ENCODE peak calls at places on chromosomes 3 and 15, in ten cellular contexts. D, S, M, X, T, Y, B, P, O and N are unnamed samples.

GRCh38 chr3:181974198-181974597 is 262.5 kb downstream of the SOX2 start:
- DNase-seq in D (no peak), S (no peak), M (no peak), X (no peak), T (no peak), Y (no peak), B (no peak), P (no peak), O (no peak), N (no peak)

GRCh38 chr15:97598353-97598798 is 362.1 kb upstream of the ARRDC4 start:
- DNase-seq in D (no peak), S (no peak), M (no peak), X (no peak), T (no peak), Y (no peak), B (no peak), P (no peak), O (no peak), N (no peak)

GRCh38 chr3:110815008-110815583 is 256.5 kb upstream of the NECTIN3 start:
- DNase-seq in D (no peak), S (no peak), M (no peak), X (peak; percentile 74), T (no peak), Y (no peak), B (no peak), P (no peak), O (no peak), N (no peak)

GRCh38 chr3:46900007-46900292 is 22.4 kb downstream of the PTH1R start:
- DNase-seq in D (no peak), S (no peak), M (no peak), X (no peak), T (no peak), Y (no peak), B (no peak), P (no peak), O (no peak), N (no peak)

GRCh38 chr15:45234562-45235235 is 17.3 kb upstream of the SLC28A2 start:
- DNase-seq in D (no peak), S (peak; percentile 7), M (no peak), X (no peak), T (no peak), Y (no peak), B (no peak), P (no peak), O (no peak), N (no peak)

GRCh38 chr15:45099549-45100165 is 14.3 kb downstream of the DUOX2 start:
- DNase-seq in D (no peak), S (no peak), M (no peak), X (no peak), T (no peak), Y (no peak), B (no peak), P (no peak), O (no peak), N (no peak)

GRCh38 chr3:38551026-38551832 is 55.1 kb downstream of the EXOG start:
- DNase-seq in D (no peak), S (no peak), M (no peak), X (no peak), T (no peak), Y (no peak), B (no peak), P (no peak), O (no peak), N (no peak)

GRCh38 chr15:70199601-70200000 is 101.9 kb upstream of the TLE3 start:
- DNase-seq in D (no peak), S (no peak), M (no peak), X (no peak), T (no peak), Y (no peak), B (no peak), P (no peak), O (no peak), N (peak; percentile 35)

GRCh38 chr3:38374221-38374620 is 27.6 kb downstream of the XYLB start:
- DNase-seq in D (no peak), S (no peak), M (no peak), X (no peak), T (no peak), Y (no peak), B (no peak), P (no peak), O (no peak), N (no peak)

GRCh38 chr3:169998668-169999131 is 32.1 kb downstream of the SEC62 start:
- DNase-seq in D (no peak), S (no peak), M (no peak), X (peak; percentile 91), T (peak; percentile 34), Y (no peak), B (no peak), P (no peak), O (no peak), N (no peak)

GRCh38 chr15:36940636-36941285 is 159.6 kb downstream of the MEIS2 start:
- DNase-seq in D (no peak), S (no peak), M (no peak), X (no peak), T (no peak), Y (no peak), B (no peak), P (no peak), O (no peak), N (no peak)

GRCh38 chr3:185982632-185983031 is 44.8 kb upstream of the TRA2B start:
- DNase-seq in D (no peak), S (no peak), M (no peak), X (no peak), T (no peak), Y (no peak), B (no peak), P (no peak), O (no peak), N (no peak)

GRCh38 chr3:76097588-76097975 is 312.2 kb upstream of the ZNF717 start:
- DNase-seq in D (no peak), S (no peak), M (no peak), X (no peak), T (no peak), Y (no peak), B (no peak), P (no peak), O (no peak), N (no peak)

GRCh38 chr3:47578119-47578630 is 490 bp downstream of the CSPG5 start:
- DNase-seq in D (peak; percentile 30), S (peak; percentile 26), M (peak; percentile 21), X (no peak), T (no peak), Y (no peak), B (peak; percentile 17), P (peak; percentile 45), O (peak; percentile 65), N (peak; percentile 89)

GRCh38 chr15:58517252-58517681 is 85.5 kb downstream of the LIPC start:
- DNase-seq in D (no peak), S (no peak), M (no peak), X (no peak), T (no peak), Y (no peak), B (no peak), P (no peak), O (peak; percentile 5), N (no peak)

GRCh38 chr3:184154909-184155643 is at the start of gene DVL3:
- DNase-seq in D (peak; percentile 73), S (peak; percentile 85), M (peak; percentile 72), X (peak; percentile 73), T (peak; percentile 64), Y (no peak), B (peak; percentile 45), P (peak; percentile 41), O (peak; percentile 81), N (peak; percentile 93)

GRCh38 chr3:141860086-141860669 is 16.3 kb upstream of the ATP1B3 start:
- DNase-seq in D (no peak), S (no peak), M (no peak), X (no peak), T (no peak), Y (no peak), B (no peak), P (no peak), O (no peak), N (no peak)

GRCh38 chr3:9302425-9303181 is 53.2 kb upstream of the SRGAP3 start:
- DNase-seq in D (peak; percentile 77), S (peak; percentile 85), M (peak; percentile 86), X (peak; percentile 70), T (peak; percentile 78), Y (peak; percentile 12), B (peak; percentile 78), P (peak; percentile 91), O (peak; percentile 90), N (peak; percentile 77)

GRCh38 chr3:112767777-112768176 is 78.9 kb downstream of the CD200R1L start:
- DNase-seq in D (no peak), S (no peak), M (no peak), X (no peak), T (no peak), Y (no peak), B (no peak), P (no peak), O (no peak), N (no peak)
- TF ChIP-seq CTCF in D (no peak), S (no peak), M (no peak), X (no peak), T (no peak), Y (no peak), B (no peak), P (no peak), O (no peak), N (no peak)

DNA sequence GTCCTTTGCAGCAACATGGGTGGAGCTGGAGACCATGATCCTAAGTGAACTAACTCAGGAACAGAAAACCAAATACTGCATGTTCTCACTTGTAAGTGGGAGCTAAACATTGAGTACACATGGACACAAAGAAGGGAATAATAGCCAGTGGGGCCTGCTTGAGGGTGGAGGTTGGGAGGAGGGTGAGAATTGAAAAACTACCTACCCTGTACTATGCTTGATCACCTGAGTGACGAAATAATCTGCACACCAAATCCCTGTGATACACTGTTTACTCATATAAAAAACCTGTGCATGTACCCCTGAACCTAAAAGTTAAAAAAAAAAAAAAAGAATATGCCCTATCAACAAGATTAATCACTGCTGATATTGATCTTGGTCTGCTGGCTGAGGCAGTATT is 58.7 kb upstream of the ADAMTSL3 start:
- DNase-seq in D (no peak), S (no peak), M (no peak), X (no peak), T (no peak), Y (no peak), B (no peak), P (no peak), O (no peak), N (no peak)
- TF ChIP-seq CTCF in D (no peak), S (no peak), M (no peak), X (no peak), T (no peak), Y (no peak), B (no peak), P (no peak), O (no peak), N (no peak)

DNA sequence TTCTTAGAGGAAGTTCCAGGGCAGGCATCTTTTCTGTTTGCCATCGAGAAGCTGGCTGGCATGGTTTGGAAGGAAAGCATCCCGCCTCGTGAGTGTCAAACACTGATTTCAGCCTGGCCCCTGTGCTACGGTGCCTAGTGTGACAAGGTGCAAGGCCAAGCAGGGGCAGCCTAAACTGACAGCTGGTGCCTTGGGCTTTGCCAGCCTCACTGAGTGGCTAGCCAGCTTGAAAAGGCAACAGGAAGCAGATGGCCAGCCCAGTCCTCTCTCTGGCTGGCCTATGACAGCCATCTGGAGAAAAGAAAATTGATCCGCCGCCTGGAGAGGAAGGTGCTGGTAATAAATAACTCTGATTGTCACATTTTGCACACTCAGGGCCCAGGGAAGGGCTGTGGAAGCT is 52.2 kb downstream of the C3orf85 start:
- DNase-seq in D (no peak), S (no peak), M (no peak), X (no peak), T (no peak), Y (no peak), B (no peak), P (no peak), O (no peak), N (no peak)
- TF ChIP-seq CTCF in D (no peak), S (no peak), M (no peak), X (no peak), T (no peak), Y (no peak), B (no peak), P (no peak), O (no peak), N (no peak)

GRCh38 chr3:112086018-112086854 is at the start of gene C3orf52:
- DNase-seq in D (peak; percentile 91), S (peak; percentile 93), M (peak; percentile 91), X (peak; percentile 65), T (peak; percentile 86), Y (no peak), B (peak; percentile 80), P (peak; percentile 74), O (peak; percentile 90), N (peak; percentile 86)
- TF ChIP-seq CTCF in D (no peak), S (no peak), M (no peak), X (peak; percentile 15), T (peak; percentile 6), Y (no peak), B (peak; percentile 43), P (peak; percentile 47), O (peak; percentile 5), N (no peak)